ENCODE peak calls at places on chromosomes 2 and 18, in six cellular contexts. One of them, this sample, is unnamed. For H3K4me1, the result is how much of the 10 kb centered on the place peaks cover.

GRCh38 chr2:169363027-169363569 is 764 bp upstream of the LRP2 start:
- DNase-seq in transverse colon: no peak
- DNase-seq in left ventricle myocardium inferior: no peak
- DNase-seq in fibroblast of lung: no peak
- DNase-seq in breast epithelium: no peak
- DNase-seq in tibial nerve: no peak
- DNase-seq in this sample: no peak

GRCh38 chr2:61950571-61951315 is 45.3 kb downstream of the COMMD1 start:
- DNase-seq in left ventricle myocardium inferior: no peak
- DNase-seq in breast epithelium: no peak
- DNase-seq in tibial nerve: no peak
- DNase-seq in transverse colon: no peak
- DNase-seq in fibroblast of lung: no peak
- DNase-seq in this sample: no peak

GRCh38 chr2:56682397-56682760 is 498.6 kb downstream of the CCDC85A start:
- DNase-seq in tibial nerve: no peak
- DNase-seq in left ventricle myocardium inferior: no peak
- DNase-seq in breast epithelium: no peak
- DNase-seq in transverse colon: no peak
- DNase-seq in fibroblast of lung: peak
- DNase-seq in this sample: no peak

GRCh38 chr2:147980940-147981339 is 39.6 kb downstream of the ORC4 start:
- DNase-seq in tibial nerve: no peak
- DNase-seq in transverse colon: no peak
- DNase-seq in left ventricle myocardium inferior: no peak
- DNase-seq in fibroblast of lung: no peak
- DNase-seq in breast epithelium: no peak
- DNase-seq in this sample: no peak

GRCh38 chr18:1914489-1914888 is 656.8 kb downstream of the METTL4 start:
- DNase-seq in tibial nerve: no peak
- DNase-seq in breast epithelium: no peak
- DNase-seq in transverse colon: no peak
- DNase-seq in fibroblast of lung: peak
- DNase-seq in left ventricle myocardium inferior: no peak
- DNase-seq in this sample: no peak

GRCh38 chr2:160566717-160567116 is 73.1 kb upstream of the RBMS1 start:
- DNase-seq in tibial nerve: peak
- DNase-seq in left ventricle myocardium inferior: no peak
- DNase-seq in fibroblast of lung: no peak
- DNase-seq in breast epithelium: no peak
- DNase-seq in transverse colon: no peak
- DNase-seq in this sample: no peak

GRCh38 chr2:136286423-136286822 is 168.5 kb upstream of the CXCR4 start:
- DNase-seq in left ventricle myocardium inferior: no peak
- DNase-seq in tibial nerve: no peak
- DNase-seq in transverse colon: no peak
- DNase-seq in breast epithelium: no peak
- DNase-seq in fibroblast of lung: no peak
- DNase-seq in this sample: no peak

GRCh38 chr2:168552450-168552856 is 96.4 kb downstream of the CERS6 start:
- DNase-seq in breast epithelium: no peak
- DNase-seq in fibroblast of lung: no peak
- DNase-seq in left ventricle myocardium inferior: no peak
- DNase-seq in transverse colon: no peak
- DNase-seq in tibial nerve: no peak
- DNase-seq in this sample: no peak

GRCh38 chr18:59839931-59840685 is 59.7 kb upstream of the PMAIP1 start:
- DNase-seq in transverse colon: no peak
- DNase-seq in fibroblast of lung: peak
- DNase-seq in breast epithelium: no peak
- DNase-seq in tibial nerve: no peak
- DNase-seq in left ventricle myocardium inferior: no peak
- DNase-seq in this sample: no peak

GRCh38 chr2:181374741-181375675 is 82.2 kb upstream of the ITGA4 start:
- DNase-seq in left ventricle myocardium inferior: no peak
- DNase-seq in breast epithelium: no peak
- DNase-seq in tibial nerve: no peak
- DNase-seq in fibroblast of lung: peak
- DNase-seq in transverse colon: no peak
- DNase-seq in this sample: no peak

GRCh38 chr18:45004531-45004930 is 323.8 kb downstream of the SETBP1 start:
- DNase-seq in tibial nerve: no peak
- DNase-seq in fibroblast of lung: peak
- DNase-seq in left ventricle myocardium inferior: no peak
- DNase-seq in breast epithelium: no peak
- DNase-seq in transverse colon: no peak
- DNase-seq in this sample: no peak

GRCh38 chr2:239970004-239970623 is 55.0 kb downstream of the NDUFA10 start:
- DNase-seq in tibial nerve: no peak
- DNase-seq in fibroblast of lung: no peak
- DNase-seq in transverse colon: no peak
- DNase-seq in breast epithelium: no peak
- DNase-seq in left ventricle myocardium inferior: no peak
- DNase-seq in this sample: no peak

GRCh38 chr18:5275872-5276271 is 19.7 kb downstream of the ZBTB14 start:
- DNase-seq in fibroblast of lung: no peak
- DNase-seq in tibial nerve: no peak
- DNase-seq in transverse colon: no peak
- DNase-seq in left ventricle myocardium inferior: no peak
- DNase-seq in breast epithelium: no peak
- DNase-seq in this sample: no peak

GRCh38 chr18:47528343-47528742 is 276.9 kb upstream of the SKOR2 start:
- DNase-seq in fibroblast of lung: no peak
- DNase-seq in tibial nerve: no peak
- DNase-seq in transverse colon: no peak
- DNase-seq in left ventricle myocardium inferior: no peak
- DNase-seq in breast epithelium: no peak
- DNase-seq in this sample: no peak

GRCh38 chr18:44725300-44726096 is 44.8 kb downstream of the SETBP1 start:
- DNase-seq in breast epithelium: no peak
- DNase-seq in fibroblast of lung: peak
- DNase-seq in left ventricle myocardium inferior: no peak
- DNase-seq in transverse colon: peak
- DNase-seq in tibial nerve: no peak
- DNase-seq in this sample: no peak

GRCh38 chr18:52348209-52348608 is 8.2 kb downstream of the DCC start:
- DNase-seq in fibroblast of lung: peak
- DNase-seq in tibial nerve: no peak
- DNase-seq in left ventricle myocardium inferior: no peak
- DNase-seq in breast epithelium: no peak
- DNase-seq in transverse colon: no peak
- DNase-seq in this sample: no peak

DNA sequence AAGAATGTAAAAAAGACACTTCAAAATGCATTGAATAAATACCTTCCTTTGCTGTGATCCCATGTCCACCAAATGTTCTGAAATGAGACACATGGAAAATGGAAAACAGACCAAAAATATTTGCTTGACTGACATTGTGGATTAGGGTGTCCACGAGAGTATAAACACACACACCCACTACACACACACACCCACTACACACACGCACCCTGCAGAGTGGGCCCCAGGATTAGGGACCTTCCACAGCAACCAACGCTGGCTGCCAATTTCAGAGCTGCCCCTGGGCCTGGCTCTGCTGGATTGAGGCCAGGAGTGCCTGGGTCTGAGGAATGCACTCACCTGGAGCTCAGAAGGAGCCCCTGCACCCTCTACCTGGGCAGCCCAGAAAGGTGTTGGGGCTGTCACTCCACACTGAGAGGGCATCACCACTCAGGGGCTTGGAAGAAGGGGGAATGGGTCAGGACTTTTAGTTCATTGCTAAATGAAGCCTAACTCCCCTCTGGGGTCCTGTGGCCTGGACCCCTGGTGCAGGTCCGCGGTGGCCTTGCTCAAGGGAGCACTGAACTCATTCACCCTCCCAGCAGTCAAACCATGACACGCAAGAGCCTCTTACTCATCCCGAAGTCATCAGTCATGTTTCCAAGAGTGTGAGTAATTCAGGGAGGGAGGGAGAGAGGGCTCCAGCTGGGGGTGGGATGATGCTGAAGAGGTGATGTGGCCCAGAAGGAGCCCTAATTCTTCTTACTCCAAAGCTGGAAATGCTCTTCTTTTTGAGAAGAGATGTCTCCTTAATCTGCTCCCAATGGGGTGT is 50.2 kb upstream of the PLB1 start:
- DNase-seq in left ventricle myocardium inferior: no peak
- DNase-seq in transverse colon: no peak
- DNase-seq in fibroblast of lung: peak
- DNase-seq in tibial nerve: no peak
- DNase-seq in breast epithelium: no peak
- DNase-seq in this sample: no peak
- H3K4me1 ChIP-seq in left ventricle myocardium inferior: under half
- H3K4me1 ChIP-seq in transverse colon: under half
- H3K4me1 ChIP-seq in fibroblast of lung: under half
- H3K4me1 ChIP-seq in tibial nerve: under half
- H3K4me1 ChIP-seq in breast epithelium: under half
- H3K4me1 ChIP-seq in this sample: under half

GRCh38 chr2:208186465-208186864 is 3.4 kb downstream of the C2orf80 start:
- DNase-seq in left ventricle myocardium inferior: no peak
- DNase-seq in breast epithelium: no peak
- DNase-seq in transverse colon: no peak
- DNase-seq in fibroblast of lung: no peak
- DNase-seq in tibial nerve: no peak
- DNase-seq in this sample: no peak
- H3K27ac ChIP-seq in left ventricle myocardium inferior: no peak
- H3K27ac ChIP-seq in breast epithelium: no peak
- H3K27ac ChIP-seq in transverse colon: no peak
- H3K27ac ChIP-seq in fibroblast of lung: no peak
- H3K27ac ChIP-seq in tibial nerve: no peak
- H3K27ac ChIP-seq in this sample: no peak

GRCh38 chr2:96163768-96164429 is 18.7 kb upstream of the DUSP2 start:
- DNase-seq in transverse colon: peak
- DNase-seq in breast epithelium: no peak
- DNase-seq in tibial nerve: no peak
- DNase-seq in fibroblast of lung: no peak
- DNase-seq in left ventricle myocardium inferior: no peak
- DNase-seq in this sample: no peak

GRCh38 chr2:96167407-96168013 is 22.3 kb upstream of the DUSP2 start:
- DNase-seq in fibroblast of lung: peak
- DNase-seq in transverse colon: no peak
- DNase-seq in breast epithelium: no peak
- DNase-seq in left ventricle myocardium inferior: no peak
- DNase-seq in tibial nerve: no peak
- DNase-seq in this sample: no peak

GRCh38 chr2:96161785-96162367 is 16.6 kb upstream of the DUSP2 start:
- DNase-seq in breast epithelium: no peak
- DNase-seq in transverse colon: no peak
- DNase-seq in left ventricle myocardium inferior: no peak
- DNase-seq in fibroblast of lung: no peak
- DNase-seq in tibial nerve: no peak
- DNase-seq in this sample: no peak

GRCh38 chr2:96164459-96165184 is 19.4 kb upstream of the DUSP2 start:
- DNase-seq in breast epithelium: no peak
- DNase-seq in left ventricle myocardium inferior: no peak
- DNase-seq in transverse colon: peak
- DNase-seq in fibroblast of lung: no peak
- DNase-seq in tibial nerve: no peak
- DNase-seq in this sample: no peak

GRCh38 chr2:96163415-96163767 is 18.2 kb upstream of the DUSP2 start:
- DNase-seq in tibial nerve: no peak
- DNase-seq in left ventricle myocardium inferior: no peak
- DNase-seq in breast epithelium: no peak
- DNase-seq in fibroblast of lung: no peak
- DNase-seq in transverse colon: no peak
- DNase-seq in this sample: no peak
- H3K4me1 ChIP-seq in tibial nerve: under half
- H3K4me1 ChIP-seq in left ventricle myocardium inferior: under half
- H3K4me1 ChIP-seq in breast epithelium: under half
- H3K4me1 ChIP-seq in fibroblast of lung: under half
- H3K4me1 ChIP-seq in transverse colon: under half
- H3K4me1 ChIP-seq in this sample: under half

DNA sequence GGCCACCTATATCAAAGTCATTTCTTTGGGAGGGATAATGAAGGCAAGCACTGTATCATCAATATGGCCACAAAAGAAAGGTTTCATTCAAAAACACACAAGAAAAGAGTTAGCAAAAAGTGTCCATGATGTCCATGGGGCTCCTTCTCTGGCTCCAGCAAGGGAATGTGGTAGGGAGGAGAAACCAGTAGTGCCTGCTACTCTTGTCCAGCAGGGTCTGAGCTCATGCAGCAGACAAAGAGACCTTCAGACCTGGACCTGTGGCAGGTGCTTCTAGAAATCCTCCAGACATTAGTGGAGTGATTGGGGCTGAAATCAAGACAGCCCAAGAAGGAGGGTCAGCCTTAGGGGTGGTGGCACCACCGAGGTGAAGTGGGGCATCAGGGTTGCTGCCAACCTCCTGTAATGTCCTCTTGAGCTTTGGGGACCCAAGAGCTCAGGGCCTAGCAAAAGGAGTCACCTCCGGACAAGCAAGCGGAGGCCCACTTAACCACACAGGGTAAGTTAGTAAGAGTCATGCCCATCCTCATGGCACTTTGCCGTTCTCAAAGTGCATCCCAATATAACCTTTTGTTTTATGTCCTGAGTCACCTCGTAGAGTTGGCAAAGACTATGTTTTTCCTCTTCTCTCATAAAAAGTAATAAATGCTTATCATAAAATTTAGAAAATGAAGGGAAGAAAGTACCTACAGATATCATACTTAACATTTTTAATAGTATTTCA is 112.6 kb upstream of the YPEL5 start:
- DNase-seq in left ventricle myocardium inferior: no peak
- DNase-seq in breast epithelium: no peak
- DNase-seq in transverse colon: no peak
- DNase-seq in tibial nerve: no peak
- DNase-seq in fibroblast of lung: no peak
- DNase-seq in this sample: no peak
- H3K27ac ChIP-seq in left ventricle myocardium inferior: no peak
- H3K27ac ChIP-seq in breast epithelium: no peak
- H3K27ac ChIP-seq in transverse colon: no peak
- H3K27ac ChIP-seq in tibial nerve: no peak
- H3K27ac ChIP-seq in fibroblast of lung: no peak
- H3K27ac ChIP-seq in this sample: no peak

DNA sequence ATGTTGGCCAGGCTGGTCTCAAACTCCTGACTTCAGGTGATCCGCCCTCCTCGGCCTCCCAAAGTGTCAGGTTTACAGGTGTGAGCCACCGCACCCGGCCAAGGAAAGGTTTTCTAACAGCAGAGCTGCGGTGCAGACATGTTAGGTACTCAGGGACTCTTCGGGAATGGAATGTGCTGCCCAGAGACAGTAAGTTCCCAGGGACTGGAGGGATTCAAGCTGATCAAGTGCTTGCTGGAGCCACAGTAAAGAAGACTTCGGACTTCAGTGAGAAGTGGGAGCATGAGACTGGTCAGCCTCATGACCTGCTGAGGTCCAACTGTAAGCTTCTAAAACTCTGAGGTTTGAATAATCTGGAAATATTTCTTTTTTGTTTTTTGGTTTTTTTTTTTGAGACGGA is 7.8 kb upstream of the DES start:
- DNase-seq in fibroblast of lung: no peak
- DNase-seq in tibial nerve: no peak
- DNase-seq in transverse colon: no peak
- DNase-seq in left ventricle myocardium inferior: no peak
- DNase-seq in breast epithelium: no peak
- DNase-seq in this sample: no peak
- H3K4me1 ChIP-seq in fibroblast of lung: under half
- H3K4me1 ChIP-seq in tibial nerve: under half
- H3K4me1 ChIP-seq in transverse colon: under half
- H3K4me1 ChIP-seq in left ventricle myocardium inferior: under half
- H3K4me1 ChIP-seq in breast epithelium: under half
- H3K4me1 ChIP-seq in this sample: under half

This sample was measured in ascending aorta.